ENCODE peak calls at places on chromosomes 16 and 17, in seven cellular contexts. J is Calu3, Q is brain microvascular endothelial cell, S is GM06990, O is WERI-Rb-1, N is mucosa of descending colon, E is natural killer cell. Z is an unnamed sample.

GRCh38 chr16:29148867-29149272 is 164.0 kb downstream of the LAT start:
- DNase-seq in Q (no peak), O (no peak), J (no peak), N (peak; percentile 81), E (peak; percentile 70), S (no peak), Z (no peak)

GRCh38 chr17:44757918-44758413 is 822 bp upstream of the ADAM11 start:
- DNase-seq in J (no peak), E (no peak), S (no peak), O (no peak), N (no peak), Q (no peak), Z (no peak)

GRCh38 chr17:66165537-66166123 is 26.3 kb downstream of the CEP112 start:
- DNase-seq in O (no peak), N (no peak), S (no peak), Q (peak; percentile 41), J (peak; percentile 38), E (no peak), Z (peak; percentile 28)

GRCh38 chr17:42518755-42519545 is 17.1 kb upstream of the NAGLU start:
- DNase-seq in O (peak; percentile 83), E (no peak), N (peak; percentile 90), J (peak; percentile 93), S (no peak), Q (peak; percentile 24), Z (no peak)

GRCh38 chr16:71830359-71830758 is 15.4 kb upstream of the ATXN1L start:
- DNase-seq in J (no peak), E (no peak), Q (no peak), N (no peak), S (no peak), O (no peak), Z (no peak)

GRCh38 chr17:75927286-75927922 is 13.4 kb downstream of the FBF1 start:
- DNase-seq in S (no peak), J (peak; percentile 13), N (peak; percentile 36), Q (no peak), E (no peak), O (peak; percentile 80), Z (no peak)

GRCh38 chr17:57995076-57995956 is 7.3 kb upstream of the VEZF1 start:
- DNase-seq in N (no peak), E (peak; percentile 35), S (peak; percentile 47), O (peak; percentile 84), Q (peak; percentile 67), J (peak; percentile 55), Z (no peak)

GRCh38 chr17:3955373-3955978 is 8.8 kb downstream of the ATP2A3 start:
- DNase-seq in O (no peak), N (no peak), J (no peak), S (no peak), E (no peak), Q (no peak), Z (no peak)

GRCh38 chr17:18257747-18258355 is 687 bp downstream of the FLII start:
- DNase-seq in J (peak; percentile 66), E (peak; percentile 54), S (peak; percentile 56), N (peak; percentile 86), O (peak; percentile 68), Q (peak; percentile 49), Z (no peak)

GRCh38 chr16:27291722-27292240 is 22.0 kb upstream of the IL4R start:
- DNase-seq in J (no peak), O (no peak), N (no peak), S (no peak), E (no peak), Q (no peak), Z (no peak)

GRCh38 chr17:41555105-41555887 is 16.6 kb downstream of the KRT9 start:
- DNase-seq in Q (no peak), N (no peak), E (no peak), S (no peak), O (no peak), J (peak; percentile 52), Z (no peak)

GRCh38 chr17:59796785-59797205 is 89.3 kb downstream of the VMP1 start:
- DNase-seq in Q (no peak), N (no peak), J (no peak), S (no peak), O (no peak), E (no peak), Z (no peak)

GRCh38 chr17:55053855-55054254 is 85.3 kb downstream of the STXBP4 start:
- DNase-seq in E (no peak), J (no peak), S (no peak), N (no peak), Q (no peak), O (no peak), Z (no peak)
- TF ChIP-seq CTCF in E (no peak), J (no peak), S (peak; percentile 16), N (no peak), Q (peak; percentile 16), O (no peak), Z (peak; percentile 64)

DNA sequence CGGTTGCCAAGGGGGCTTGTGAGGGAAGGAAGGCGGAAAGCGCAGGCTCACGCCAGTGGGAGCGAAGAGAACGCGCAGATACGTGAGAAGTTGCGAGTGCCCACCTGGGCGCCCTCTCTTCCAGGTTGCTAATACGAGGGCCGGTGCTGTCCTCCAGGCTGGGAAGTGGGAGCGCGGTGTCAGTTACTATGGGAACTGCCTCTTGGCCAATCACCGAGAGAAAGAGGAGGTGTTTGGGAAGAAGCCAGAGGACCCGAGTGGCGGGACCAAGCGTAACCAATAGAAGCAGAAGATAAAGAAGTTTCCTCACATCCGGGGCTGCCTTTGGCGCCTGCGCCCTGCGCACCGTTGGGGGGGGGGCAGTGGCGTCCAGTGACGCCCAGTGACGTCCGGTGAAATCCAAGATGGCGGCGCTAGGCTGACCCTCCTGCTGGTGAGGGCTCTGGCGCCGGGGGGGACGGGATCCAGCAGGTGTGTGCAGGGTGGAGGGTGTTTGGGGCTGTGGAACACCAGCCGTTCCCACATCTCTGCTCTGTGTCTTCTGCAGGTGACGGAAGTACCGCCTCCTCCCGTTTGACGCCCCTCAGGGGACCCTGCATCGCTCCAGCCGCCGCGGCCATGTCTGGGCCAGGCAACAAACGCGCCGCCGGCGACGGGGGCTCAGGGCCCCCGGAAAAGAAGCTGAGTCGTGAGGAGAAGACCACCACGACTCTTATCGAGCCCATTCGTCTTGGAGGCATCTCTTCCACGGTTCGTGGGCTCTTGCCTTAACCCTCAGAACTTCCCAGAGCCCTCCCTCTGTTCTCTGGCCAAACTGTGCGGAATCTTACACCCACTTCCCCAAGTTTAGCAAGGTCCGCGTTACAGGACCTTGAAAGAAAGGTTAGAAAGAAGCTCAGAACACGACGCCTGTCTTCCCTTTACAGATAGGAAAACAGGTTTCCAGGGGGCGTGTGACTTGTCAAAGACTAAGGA is at the start of the genes CFAP119 and RNF40:
- DNase-seq in N (peak; percentile 96), J (peak; percentile 98), O (peak; percentile 97), S (peak; percentile 96), Q (peak; percentile 99), E (peak; percentile 84), Z (peak; percentile 100)
- TF ChIP-seq CTCF in N (no peak), J (no peak), O (no peak), S (no peak), Q (no peak), E (no peak), Z (no peak)

GRCh38 chr17:48153711-48154642 is 46.4 kb downstream of the SNX11 start:
- DNase-seq in J (peak; percentile 66), Q (no peak), N (peak; percentile 68), S (no peak), O (peak; percentile 74), E (no peak), Z (no peak)
- TF ChIP-seq CTCF in J (peak; percentile 76), Q (peak; percentile 72), N (no peak), S (peak; percentile 29), O (peak; percentile 63), E (no peak), Z (peak; percentile 53)

GRCh38 chr16:5350118-5350517 is 252.5 kb upstream of the EEF2KMT start:
- DNase-seq in Q (no peak), J (no peak), E (no peak), S (no peak), N (no peak), O (peak; percentile 65), Z (no peak)
- TF ChIP-seq CTCF in Q (no peak), J (no peak), E (no peak), S (no peak), N (no peak), O (peak; percentile 40), Z (no peak)

GRCh38 chr17:80650339-80650672 is 105.7 kb downstream of the RPTOR start:
- DNase-seq in S (no peak), Q (no peak), N (no peak), J (no peak), E (no peak), O (no peak), Z (no peak)
- TF ChIP-seq CTCF in S (no peak), Q (no peak), N (no peak), J (no peak), E (no peak), O (no peak), Z (no peak)

GRCh38 chr17:61426482-61427304 is 25.5 kb upstream of the TBX4 start:
- DNase-seq in E (no peak), Q (no peak), N (no peak), J (no peak), S (no peak), O (no peak), Z (no peak)

GRCh38 chr17:61423967-61424649 is 24.5 kb downstream of the TBX2 start:
- DNase-seq in S (no peak), N (no peak), O (no peak), E (no peak), J (no peak), Q (no peak), Z (no peak)

GRCh38 chr17:61427567-61427966 is 24.7 kb upstream of the TBX4 start:
- DNase-seq in N (no peak), J (no peak), Q (no peak), O (no peak), S (no peak), E (no peak), Z (no peak)

GRCh38 chr17:61422869-61423268 is 23.2 kb downstream of the TBX2 start:
- DNase-seq in S (no peak), Q (no peak), N (no peak), J (no peak), O (no peak), E (no peak), Z (no peak)

GRCh38 chr17:61425682-61426481 is 26.2 kb downstream of the TBX2 start:
- DNase-seq in N (no peak), S (no peak), J (no peak), E (no peak), Q (no peak), O (peak; percentile 43), Z (no peak)
- TF ChIP-seq CTCF in N (no peak), S (peak; percentile 20), J (no peak), E (no peak), Q (peak; percentile 36), O (peak; percentile 71), Z (no peak)

Z was measured in D721Med.